ENCODE peak calls at places on chromosome 1, in nine cellular contexts. Q, O, N, P, K, Z, E, W and M are unnamed samples.

GRCh38 chr1:53499257-53500183 is 40.3 kb downstream of the DMRTB1 start:
- DNase-seq in Q (no peak), O (no peak), N (no peak), P (no peak), K (no peak), Z (no peak), E (no peak), W (no peak), M (no peak)

GRCh38 chr1:247409869-247410544 is 6.0 kb upstream of the NLRP3 start:
- DNase-seq in Q (no peak), O (no peak), N (no peak), P (no peak), K (no peak), Z (no peak), E (peak; percentile 43), W (no peak), M (no peak)

GRCh38 chr1:116697892-116698595 is 30.5 kb upstream of the IGSF3 start:
- DNase-seq in Q (no peak), O (no peak), N (no peak), P (no peak), K (no peak), Z (no peak), E (no peak), W (no peak), M (no peak)

GRCh38 chr1:152768847-152769533 is 6.0 kb upstream of the LCE1F start:
- DNase-seq in Q (no peak), O (no peak), N (no peak), P (no peak), K (no peak), Z (no peak), E (no peak), W (no peak), M (no peak)

GRCh38 chr1:207959141-207959825 is 48.4 kb upstream of the CD34 start:
- DNase-seq in Q (peak; percentile 60), O (peak; percentile 91), N (peak; percentile 91), P (peak; percentile 65), K (no peak), Z (peak; percentile 68), E (no peak), W (no peak), M (peak; percentile 94)

GRCh38 chr1:171869097-171869496 is 27.8 kb downstream of the DNM3 start:
- DNase-seq in Q (no peak), O (no peak), N (no peak), P (no peak), K (no peak), Z (no peak), E (no peak), W (no peak), M (no peak)

GRCh38 chr1:101236546-101237228 is at the start of gene S1PR1:
- DNase-seq in Q (peak; percentile 46), O (peak; percentile 58), N (peak; percentile 83), P (peak; percentile 28), K (no peak), Z (peak; percentile 50), E (peak; percentile 80), W (peak; percentile 39), M (peak; percentile 81)

GRCh38 chr1:85453640-85454194 is 11.2 kb downstream of the DDAH1 start:
- DNase-seq in Q (no peak), O (no peak), N (no peak), P (no peak), K (no peak), Z (no peak), E (no peak), W (no peak), M (no peak)

GRCh38 chr1:206905295-206906164 is 8.3 kb downstream of the IL24 start:
- DNase-seq in Q (no peak), O (no peak), N (peak; percentile 16), P (no peak), K (no peak), Z (no peak), E (no peak), W (no peak), M (no peak)

GRCh38 chr1:246020231-246020954 is 486.7 kb downstream of the SMYD3 start:
- DNase-seq in Q (no peak), O (no peak), N (no peak), P (no peak), K (no peak), Z (no peak), E (no peak), W (no peak), M (no peak)

GRCh38 chr1:187893471-187893870 is 1064.7 kb downstream of the PLA2G4A start:
- DNase-seq in Q (no peak), O (no peak), N (no peak), P (no peak), K (no peak), Z (no peak), E (no peak), W (no peak), M (no peak)

GRCh38 chr1:156502749-156503671 is 2.4 kb upstream of the MEF2D start:
- DNase-seq in Q (peak; percentile 74), O (peak; percentile 82), N (no peak), P (peak; percentile 75), K (no peak), Z (peak; percentile 80), E (peak; percentile 95), W (peak; percentile 83), M (peak; percentile 97)

GRCh38 chr1:148362930-148363810 is 119.9 kb downstream of the PPIAL4G start:
- DNase-seq in Q (no peak), O (no peak), N (no peak), P (no peak), K (no peak), Z (no peak), E (no peak), W (no peak), M (no peak)

GRCh38 chr1:148357037-148357436 is 126.1 kb downstream of the PPIAL4G start:
- DNase-seq in Q (no peak), O (no peak), N (no peak), P (no peak), K (no peak), Z (no peak), E (no peak), W (no peak), M (no peak)

GRCh38 chr1:148367596-148367995 is 115.5 kb downstream of the PPIAL4G start:
- DNase-seq in Q (no peak), O (no peak), N (no peak), P (no peak), K (no peak), Z (no peak), E (no peak), W (no peak), M (no peak)

GRCh38 chr1:148362141-148362929 is 120.8 kb downstream of the PPIAL4G start:
- DNase-seq in Q (peak; percentile 83), O (no peak), N (no peak), P (no peak), K (no peak), Z (peak; percentile 29), E (peak; percentile 37), W (peak; percentile 56), M (no peak)
- H3K4me3 ChIP-seq in Q (no peak overlapping the region), O (no peak overlapping the region), N (peak overlapping the region; percentile 27), P (no peak overlapping the region), K (no peak overlapping the region), Z (peak overlapping the region; percentile 9), E (peak overlapping the region; percentile 24), W (peak overlapping the region; percentile 53), M (no peak overlapping the region)

DNA sequence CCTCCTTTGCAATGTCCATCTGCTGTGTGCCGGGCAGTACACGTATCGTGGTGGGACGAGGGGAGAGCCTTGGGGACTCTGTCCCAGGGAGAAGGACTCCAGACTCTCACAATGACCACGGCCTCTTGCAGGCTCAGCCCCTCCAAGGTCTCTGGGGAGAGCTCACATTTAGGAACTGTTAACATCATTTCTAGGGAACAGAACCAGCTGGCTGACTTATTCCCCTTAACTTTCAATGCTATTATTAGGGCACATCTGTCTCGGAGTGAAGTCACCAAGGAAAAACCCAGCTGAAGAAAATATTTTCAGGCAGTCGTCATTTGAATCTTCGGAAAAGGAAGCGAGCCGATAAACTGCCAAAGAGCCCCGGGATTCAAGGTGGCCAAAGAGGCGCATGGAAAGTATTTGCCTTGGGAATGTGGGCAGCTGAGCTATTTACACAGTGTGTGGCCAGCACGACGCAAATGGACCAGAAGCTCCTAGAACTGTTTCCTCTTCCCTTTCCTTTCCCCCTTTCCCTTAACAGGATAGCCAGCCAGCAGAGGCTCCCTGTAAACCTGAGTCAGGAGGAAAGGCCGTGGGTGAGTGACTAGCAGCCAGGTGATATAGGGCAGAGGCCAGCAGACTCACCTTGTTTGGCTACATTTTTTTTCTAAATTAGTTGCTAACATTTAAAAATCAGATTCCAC is 74.5 kb downstream of the ITPKB start:
- DNase-seq in Q (peak; percentile 30), O (no peak), N (no peak), P (peak; percentile 71), K (no peak), Z (peak; percentile 74), E (no peak), W (no peak), M (peak; percentile 91)
- TF ChIP-seq EP300 in Q (no peak), O (peak; percentile 23), N (peak; percentile 12), P (peak; percentile 45), K (no peak), Z (no peak), E (no peak), W (no peak), M (peak; percentile 18)

GRCh38 chr1:113090051-113090450 is 17.1 kb downstream of the LRIG2 start:
- DNase-seq in Q (no peak), O (no peak), N (no peak), P (no peak), K (no peak), Z (no peak), E (no peak), W (no peak), M (no peak)

GRCh38 chr1:113091988-113092602 is 19.1 kb downstream of the LRIG2 start:
- DNase-seq in Q (no peak), O (no peak), N (no peak), P (no peak), K (peak; percentile 9), Z (no peak), E (no peak), W (no peak), M (no peak)

GRCh38 chr1:113095790-113096455 is 22.9 kb downstream of the LRIG2 start:
- DNase-seq in Q (no peak), O (no peak), N (no peak), P (no peak), K (no peak), Z (no peak), E (no peak), W (no peak), M (no peak)

GRCh38 chr1:113096493-113096892 is 23.5 kb downstream of the LRIG2 start:
- DNase-seq in Q (no peak), O (no peak), N (no peak), P (no peak), K (no peak), Z (no peak), E (no peak), W (no peak), M (no peak)

GRCh38 chr1:113094506-113094905 is 21.5 kb downstream of the LRIG2 start:
- DNase-seq in Q (no peak), O (no peak), N (no peak), P (no peak), K (no peak), Z (no peak), E (no peak), W (no peak), M (no peak)
- H3K36me3 ChIP-seq in Q (peaks cover 62% of the 10 kb centered on the region), O (no peaks in the 10 kb centered on the region), N (peaks cover 57% of the 10 kb centered on the region), P (peaks cover 3% of the 10 kb centered on the region), K (peaks cover 57% of the 10 kb centered on the region), Z (peaks cover 76% of the 10 kb centered on the region), E (peaks cover 52% of the 10 kb centered on the region), W (peaks cover 44% of the 10 kb centered on the region), M (peaks cover 27% of the 10 kb centered on the region)

DNA sequence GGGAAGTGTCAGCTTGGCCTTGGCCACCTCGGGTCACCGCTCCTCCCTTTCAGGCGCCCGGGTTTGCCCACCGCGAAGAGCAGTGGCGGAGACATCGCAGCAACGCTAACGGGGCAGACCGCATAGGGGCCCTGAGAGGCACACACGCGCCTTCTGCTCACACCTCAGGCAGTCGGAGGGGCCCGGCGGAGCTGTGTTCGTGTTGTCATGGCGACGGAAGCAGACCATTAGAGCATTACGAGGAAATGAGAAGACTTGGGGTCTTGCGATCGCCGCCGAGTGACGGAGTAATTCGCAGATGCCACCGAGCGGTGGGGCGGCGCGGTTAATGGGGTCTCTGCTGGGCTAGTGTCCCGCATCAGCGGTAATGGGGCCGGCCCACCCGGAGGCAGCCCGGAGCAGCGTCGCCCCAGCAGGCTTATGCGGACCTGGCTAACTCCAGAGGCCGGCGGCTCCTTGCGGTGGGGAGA is 144.1 kb downstream of the TNR start:
- DNase-seq in Q (peak; percentile 13), O (no peak), N (no peak), P (no peak), K (no peak), Z (no peak), E (no peak), W (no peak), M (no peak)
- H3K4me3 ChIP-seq in Q (no peak overlapping the region), O (no peak overlapping the region), N (no peak overlapping the region), P (no peak overlapping the region), K (no peak overlapping the region), Z (no peak overlapping the region), E (peak overlapping the region; percentile 36), W (no peak overlapping the region), M (no peak overlapping the region)